ENCODE peak calls at places on chromosome 17, in seven cellular contexts. B is GM12878; E is MM.1S; S is CD8-positive, alpha-beta T cell; L is WERI-Rb-1; X is body of pancreas; N is K562. V is an unnamed sample. For H3K36me3 and H3K27me3, the result is how much of the 10 kb centered on the place peaks cover.

GRCh38 chr17:45902892-45903346 is 8.6 kb downstream of the MAPT start:
- DNase-seq in X (peak), L (no peak), B (no peak), S (no peak), N (peak), E (no peak), V (no peak)

GRCh38 chr17:17416007-17416399 is 60.8 kb upstream of the MED9 start:
- DNase-seq in S (no peak), N (peak), B (peak), E (peak), X (peak), L (peak), V (no peak)

GRCh38 chr17:784143-784542 is 2.0 kb downstream of the MRM3 start:
- DNase-seq in S (no peak), L (no peak), X (no peak), B (no peak), N (no peak), E (no peak), V (no peak)

GRCh38 chr17:58269557-58270291 is 11.0 kb downstream of the MPO start:
- DNase-seq in S (no peak), N (peak), L (no peak), E (no peak), X (no peak), B (no peak), V (no peak)

GRCh38 chr17:35254107-35254802 is 11.4 kb downstream of the SLFN5 start:
- DNase-seq in X (peak), E (no peak), B (no peak), N (no peak), L (no peak), S (no peak), V (no peak)

GRCh38 chr17:28133562-28133970 is 91.1 kb downstream of the NLK start:
- DNase-seq in L (no peak), S (no peak), B (no peak), E (no peak), X (no peak), N (no peak), V (no peak)

GRCh38 chr17:49365667-49366066 is 3.6 kb upstream of the ZNF652 start:
- DNase-seq in X (peak), S (no peak), E (peak), N (no peak), L (peak), B (no peak), V (no peak)

GRCh38 chr17:54967621-54968258 is 714 bp downstream of the COX11 start:
- DNase-seq in L (peak), X (peak), S (no peak), B (no peak), E (peak), N (peak), V (no peak)

GRCh38 chr17:338442-339192 is 14.0 kb downstream of the RPH3AL start:
- DNase-seq in L (peak), X (peak), E (no peak), S (no peak), N (no peak), B (no peak), V (no peak)

GRCh38 chr17:6497496-6498221 is 53.4 kb downstream of the PIMREG start:
- DNase-seq in N (no peak), S (no peak), B (no peak), X (no peak), L (no peak), E (no peak), V (no peak)

GRCh38 chr17:66469890-66470289 is 167.5 kb downstream of the PRKCA start:
- DNase-seq in E (no peak), N (no peak), L (no peak), B (no peak), S (no peak), X (no peak), V (no peak)

GRCh38 chr17:81515530-81516041 is 3.0 kb upstream of the ACTG1 start:
- DNase-seq in N (no peak), B (no peak), X (no peak), L (peak), E (peak), S (no peak), V (no peak)

GRCh38 chr17:83189673-83190385 is 110.4 kb downstream of the METRNL start:
- DNase-seq in N (no peak), E (no peak), S (no peak), B (no peak), X (peak), L (peak), V (no peak)

GRCh38 chr17:11006530-11006929 is 168.6 kb upstream of the PIRT start:
- DNase-seq in L (no peak), X (no peak), S (no peak), B (no peak), N (no peak), E (no peak), V (no peak)

GRCh38 chr17:2634361-2634960 is 41.0 kb downstream of the PAFAH1B1 start:
- DNase-seq in S (no peak), B (no peak), L (no peak), N (no peak), X (peak), E (no peak), V (no peak)

GRCh38 chr17:2637422-2637821 is 44.0 kb downstream of the PAFAH1B1 start:
- DNase-seq in B (no peak), L (no peak), X (no peak), S (no peak), E (no peak), N (no peak), V (no peak)

GRCh38 chr17:2635241-2635640 is 41.8 kb downstream of the PAFAH1B1 start:
- DNase-seq in S (no peak), E (no peak), B (no peak), L (no peak), N (no peak), X (no peak), V (no peak)

GRCh38 chr17:2636169-2636930 is 42.9 kb downstream of the PAFAH1B1 start:
- DNase-seq in B (no peak), X (no peak), E (no peak), L (no peak), N (no peak), S (no peak), V (no peak)

DNA sequence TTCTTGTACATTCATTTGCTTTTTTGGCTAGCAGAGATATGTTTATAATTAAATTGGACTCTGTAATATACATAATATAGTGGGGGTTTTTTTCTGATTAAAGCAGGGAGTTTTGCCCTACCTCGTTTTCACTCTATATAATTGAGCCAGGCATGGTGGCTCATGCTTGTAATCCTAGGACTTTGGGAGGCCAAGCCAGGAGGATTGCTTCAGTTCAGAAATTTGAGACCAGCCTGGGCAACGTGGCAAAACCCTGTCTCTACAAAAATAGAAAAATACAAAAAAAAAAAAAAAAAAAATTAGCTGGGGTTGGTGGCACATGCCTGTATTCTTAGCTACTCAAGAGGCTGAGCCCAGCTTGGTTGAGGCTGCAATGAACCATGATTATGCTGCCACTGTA is 42.2 kb downstream of the PAFAH1B1 start:
- DNase-seq in E (no peak), B (no peak), X (no peak), N (no peak), S (no peak), L (no peak), V (no peak)
- H3K36me3 ChIP-seq in E (under half), B (under half), X (under half), N (under half), S (under half), L (under half), V (under half)

DNA sequence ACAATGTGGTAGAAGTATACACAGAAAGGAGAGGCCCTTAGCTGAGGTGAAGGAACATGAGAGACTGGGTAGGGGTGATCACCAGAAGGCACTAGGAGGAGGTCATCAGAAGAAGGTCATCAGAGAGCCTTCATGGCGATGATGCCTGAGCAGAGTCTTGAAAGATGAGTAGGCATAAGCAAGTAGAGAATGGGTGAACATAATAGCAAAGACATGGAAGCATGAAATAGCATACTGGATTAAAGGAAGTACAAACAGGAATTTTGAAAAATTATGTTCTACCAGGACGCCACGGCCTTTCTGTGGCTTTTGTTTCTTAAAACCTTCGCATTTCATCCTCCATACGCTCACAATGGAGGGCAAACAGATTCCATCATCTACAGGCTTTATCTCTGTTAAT is 2.9 kb downstream of the IKZF3 start:
- DNase-seq in S (no peak), N (no peak), E (peak), L (no peak), B (no peak), X (no peak), V (no peak)
- H3K27me3 ChIP-seq in S (under half), N (under half), E (under half), L (under half), B (under half), X (under half), V (under half)

GRCh38 chr17:56497132-56497531 is 96.4 kb upstream of the NOG start:
- DNase-seq in B (no peak), X (no peak), L (no peak), N (no peak), E (no peak), S (no peak), V (no peak)

GRCh38 chr17:56502120-56502519 is 91.4 kb upstream of the NOG start:
- DNase-seq in N (no peak), B (no peak), L (no peak), E (no peak), X (no peak), S (no peak), V (no peak)

GRCh38 chr17:56505154-56505756 is 88.2 kb upstream of the NOG start:
- DNase-seq in E (peak), S (no peak), L (no peak), X (no peak), N (no peak), B (no peak), V (no peak)

DNA sequence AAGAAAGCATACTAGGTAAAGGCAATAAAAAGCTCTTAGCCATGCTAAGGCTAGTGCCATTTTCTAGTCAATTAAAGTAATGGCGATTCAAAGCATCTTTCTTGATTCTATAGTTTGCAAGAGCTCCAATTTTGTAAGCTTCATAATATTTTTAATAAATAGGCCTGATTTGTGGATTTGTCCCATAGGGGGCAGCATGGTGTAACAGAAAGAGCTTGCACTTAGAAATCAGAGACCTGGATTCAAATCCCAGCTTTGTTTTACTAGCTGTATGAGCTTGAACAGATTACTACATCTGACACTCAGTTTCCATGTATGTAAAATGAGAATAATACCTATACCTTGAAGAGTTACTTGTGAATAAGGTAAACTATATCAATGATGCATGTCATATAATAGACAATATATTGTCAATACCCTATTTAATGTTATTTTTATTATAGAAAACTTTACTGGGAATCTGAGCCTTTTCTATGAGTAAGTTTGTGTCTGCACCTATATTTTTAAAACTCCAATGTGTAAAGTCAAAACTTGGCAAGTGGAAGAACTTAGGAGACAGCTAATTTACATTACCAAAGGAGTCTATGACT is 93.6 kb upstream of the NOG start:
- DNase-seq in E (peak), B (no peak), X (peak), S (no peak), L (peak), N (peak), V (no peak)
- TF ChIP-seq CTCF in E (peak), B (no peak), X (peak), S (peak), L (peak), N (peak), V (peak)

GRCh38 chr17:18889658-18890057 is 31.7 kb downstream of the PRPSAP2 start:
- DNase-seq in L (no peak), B (no peak), E (no peak), X (no peak), S (no peak), N (no peak), V (no peak)
- H3K36me3 ChIP-seq in L (half or more), B (under half), E (under half), X (under half), S (under half), N (under half), V (under half)

GRCh38 chr17:78576389-78577112 is 645 bp downstream of the DNAH17 start:
- DNase-seq in B (no peak), L (no peak), N (no peak), E (no peak), S (no peak), X (no peak), V (no peak)

GRCh38 chr17:78573955-78574354 is 3.2 kb downstream of the DNAH17 start:
- DNase-seq in E (no peak), B (no peak), L (no peak), N (no peak), S (no peak), X (no peak), V (no peak)

GRCh38 chr17:78577296-78577695 is at the start of gene DNAH17:
- DNase-seq in N (no peak), X (no peak), L (no peak), E (no peak), S (no peak), B (no peak), V (no peak)

GRCh38 chr17:78575340-78575739 is 1.9 kb downstream of the DNAH17 start:
- DNase-seq in E (no peak), B (no peak), S (no peak), N (no peak), L (no peak), X (no peak), V (no peak)

DNA sequence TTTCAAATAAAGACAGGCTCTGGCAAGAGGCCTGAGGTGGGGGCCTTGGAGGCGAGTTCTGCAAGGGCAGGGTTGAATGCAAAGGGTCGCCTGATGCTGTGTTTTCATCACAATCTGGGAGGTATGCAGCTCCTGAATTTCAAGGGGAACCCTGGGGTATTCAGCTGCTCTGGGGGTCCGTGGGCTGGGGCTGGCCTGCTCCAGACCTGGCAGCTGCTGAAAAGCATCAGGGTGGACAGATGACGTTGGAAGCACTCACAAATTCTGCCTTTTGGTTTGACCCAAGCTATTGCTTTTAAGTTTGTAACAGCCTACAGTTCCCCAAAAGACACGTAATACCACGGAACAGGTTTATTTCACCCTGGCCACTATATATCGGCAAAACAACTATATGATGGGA is 1.3 kb downstream of the DNAH17 start:
- DNase-seq in X (no peak), E (no peak), L (no peak), N (no peak), B (no peak), S (no peak), V (no peak)
- H3K27me3 ChIP-seq in X (under half), E (half or more), L (under half), N (half or more), B (under half), S (under half), V (under half)

GRCh38 chr17:8186787-8187516 is 3.0 kb downstream of the BORCS6 start:
- DNase-seq in L (peak), B (peak), S (peak), X (peak), E (peak), N (peak), V (peak)
- TF ChIP-seq CTCF in L (peak), B (peak), S (peak), X (no peak), E (peak), N (no peak), V (peak)

GRCh38 chr17:47946516-47946915 is 5.1 kb downstream of the PNPO start:
- DNase-seq in L (no peak), X (no peak), N (no peak), E (no peak), B (no peak), S (no peak), V (no peak)
- H3K36me3 ChIP-seq in L (under half), X (under half), N (half or more), E (under half), B (under half), S (under half), V (under half)

V was measured in GM06990.